ENCODE peak calls at places on chromosomes 2 and 18, in six cellular contexts. M is IMR-90, L is H9, I is trophoblast cell, H is H1, X is mesenchymal stem cell. K is an unnamed sample.

GRCh38 chr2:88016948-88017779 is 817 bp upstream of the RNU2-63P start:
- DNase-seq in M (no peak), L (no peak), I (peak; percentile 38), H (no peak), X (no peak), K (peak; percentile 65)

GRCh38 chr2:16149349-16150243 is 209.2 kb downstream of the MYCN start:
- DNase-seq in M (no peak), L (no peak), I (no peak), H (peak; percentile 31), X (no peak), K (no peak)

GRCh38 chr2:64905338-64906024 is 83.7 kb upstream of the SLC1A4 start:
- DNase-seq in M (no peak), L (no peak), I (no peak), H (no peak), X (no peak), K (no peak)

GRCh38 chr2:240637116-240637900 is 12.0 kb downstream of the GPR35 start:
- DNase-seq in M (no peak), L (peak; percentile 10), I (no peak), H (no peak), X (no peak), K (no peak)

GRCh38 chr2:149740490-149740889 is 152.9 kb upstream of the MMADHC start:
- DNase-seq in M (no peak), L (no peak), I (no peak), H (no peak), X (no peak), K (no peak)

GRCh38 chr2:28801726-28802125 is 8.9 kb upstream of the SPDYA start:
- DNase-seq in M (peak; percentile 64), L (no peak), I (peak; percentile 11), H (no peak), X (peak; percentile 40), K (no peak)

GRCh38 chr2:164430166-164430783 is 191.0 kb downstream of the GRB14 start:
- DNase-seq in M (peak; percentile 38), L (peak; percentile 34), I (peak; percentile 7), H (no peak), X (peak; percentile 48), K (peak; percentile 43)

GRCh38 chr2:120441744-120442471 is 96.0 kb downstream of the INHBB start:
- DNase-seq in M (peak; percentile 13), L (peak; percentile 64), I (no peak), H (peak; percentile 70), X (no peak), K (peak; percentile 38)

GRCh38 chr2:200089040-200089755 is 133.8 kb downstream of the MAIP1 start:
- DNase-seq in M (peak; percentile 40), L (no peak), I (no peak), H (no peak), X (peak; percentile 16), K (no peak)

GRCh38 chr2:111629983-111630382 is 254.0 kb downstream of the ANAPC1 start:
- DNase-seq in M (no peak), L (no peak), I (no peak), H (no peak), X (no peak), K (no peak)

GRCh38 chr2:88067189-88067588 is 436 bp upstream of the SMYD1 start:
- DNase-seq in M (no peak), L (no peak), I (no peak), H (no peak), X (no peak), K (no peak)

GRCh38 chr2:170301606-170302005 is 123.7 kb downstream of the MYO3B start:
- DNase-seq in M (no peak), L (no peak), I (no peak), H (no peak), X (no peak), K (no peak)

GRCh38 chr2:144357623-144358400 is 162.1 kb downstream of the ZEB2 start:
- DNase-seq in M (peak; percentile 99), L (no peak), I (peak; percentile 85), H (no peak), X (peak; percentile 99), K (no peak)

GRCh38 chr2:45288532-45288931 is 279.3 kb upstream of the SIX2 start:
- DNase-seq in M (peak; percentile 42), L (no peak), I (no peak), H (no peak), X (no peak), K (no peak)

GRCh38 chr2:16717477-16717876 is 51.8 kb upstream of the CYRIA start:
- DNase-seq in M (no peak), L (no peak), I (no peak), H (no peak), X (no peak), K (no peak)

GRCh38 chr2:171289336-171289735 is 128.6 kb upstream of the TLK1 start:
- DNase-seq in M (no peak), L (no peak), I (no peak), H (no peak), X (no peak), K (no peak)

GRCh38 chr2:88658318-88658717 is 31.1 kb upstream of the EIF2AK3 start:
- DNase-seq in M (peak; percentile 79), L (no peak), I (no peak), H (no peak), X (peak; percentile 12), K (no peak)

GRCh38 chr18:22667616-22668422 is 250.1 kb upstream of the CTAGE1 start:
- DNase-seq in M (peak; percentile 99), L (no peak), I (no peak), H (no peak), X (peak; percentile 85), K (no peak)

GRCh38 chr2:898319-898718 is 52.3 kb upstream of the SNTG2 start:
- DNase-seq in M (no peak), L (peak; percentile 75), I (no peak), H (peak; percentile 72), X (no peak), K (no peak)

GRCh38 chr2:175003875-175004729 is 1.1 kb downstream of the CHN1 start:
- DNase-seq in M (no peak), L (peak; percentile 62), I (no peak), H (peak; percentile 67), X (peak; percentile 33), K (no peak)

GRCh38 chr2:217904614-217904965 is 98.2 kb downstream of the TNS1 start:
- DNase-seq in M (no peak), L (no peak), I (no peak), H (no peak), X (no peak), K (no peak)

GRCh38 chr2:230589497-230590015 is 123.1 kb upstream of the CAB39 start:
- DNase-seq in M (no peak), L (no peak), I (no peak), H (no peak), X (no peak), K (no peak)

GRCh38 chr18:73975266-73975665 is 172.4 kb downstream of the FBXO15 start:
- DNase-seq in M (peak; percentile 31), L (no peak), I (no peak), H (no peak), X (peak; percentile 50), K (no peak)

GRCh38 chr2:76749858-76750257 is 772.3 kb downstream of the LRRTM4 start:
- DNase-seq in M (no peak), L (no peak), I (no peak), H (no peak), X (no peak), K (no peak)

DNA sequence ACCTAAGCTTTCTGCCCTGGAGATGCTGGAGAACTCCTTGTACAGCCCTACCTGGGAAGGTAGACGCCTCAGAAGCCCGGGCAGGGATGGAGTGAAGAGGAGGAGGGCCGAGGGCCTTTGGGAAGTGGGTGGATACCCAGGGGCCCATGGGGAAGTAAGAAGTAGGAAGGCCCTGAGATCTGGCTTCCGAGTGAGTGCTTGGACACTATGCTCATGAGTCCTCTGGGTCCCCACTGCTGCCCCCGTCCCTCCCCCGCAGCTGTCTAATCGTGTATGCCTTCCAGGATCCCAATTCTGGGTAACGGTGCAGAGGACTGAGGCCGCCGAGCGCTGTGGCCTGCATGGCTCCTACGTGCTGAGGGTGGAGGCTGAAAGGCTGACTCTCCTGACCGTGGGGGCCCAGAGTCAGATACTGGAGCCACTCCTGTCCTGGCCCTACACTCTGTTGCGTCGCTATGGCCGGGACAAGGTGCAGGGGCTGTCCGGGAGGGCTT is 1.1 kb downstream of the DOK1 start:
- DNase-seq in M (no peak), L (no peak), I (no peak), H (no peak), X (no peak), K (no peak)
- H3K27ac ChIP-seq in M (peak overlapping the region; percentile 78), L (no peak overlapping the region), I (no peak overlapping the region), H (no peak overlapping the region), X (no peak overlapping the region), K (no peak overlapping the region)

DNA sequence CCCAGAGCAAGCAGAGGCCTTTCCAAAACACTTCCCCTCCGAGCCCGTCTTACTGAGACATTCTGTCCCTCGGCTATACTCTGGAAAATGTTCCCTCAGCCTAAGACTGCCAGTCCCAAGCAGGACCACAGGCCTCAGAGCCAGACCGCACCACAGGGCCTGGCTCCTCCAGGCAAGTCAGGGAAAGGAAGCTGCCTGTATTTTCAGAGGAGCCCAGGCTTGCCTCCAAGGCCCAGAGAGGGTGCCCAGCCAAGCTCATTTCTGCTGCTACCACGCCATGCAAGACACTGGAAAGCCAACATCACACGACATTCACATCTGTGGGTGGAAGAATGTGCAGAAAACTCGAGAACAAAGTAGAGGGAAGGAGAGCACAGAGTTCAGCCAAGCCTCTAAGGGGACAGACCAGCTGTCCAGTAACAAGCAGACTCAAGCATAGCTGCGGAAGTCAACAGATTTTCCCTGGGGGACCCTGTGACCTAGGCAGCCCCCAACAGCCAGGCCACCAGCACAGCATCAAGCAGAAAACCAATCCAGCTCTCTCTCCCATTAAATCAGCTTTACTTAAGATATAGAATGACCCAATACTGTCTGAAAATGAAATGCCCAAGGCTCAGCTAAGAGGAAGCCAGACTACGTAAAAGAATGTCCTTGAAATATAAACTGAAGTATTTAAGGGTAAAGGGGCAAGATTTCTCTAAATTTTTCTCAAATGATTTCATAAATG is 123.9 kb downstream of the ZFP36L2 start:
- DNase-seq in M (peak; percentile 77), L (no peak), I (no peak), H (no peak), X (no peak), K (no peak)
- H4K91ac ChIP-seq in M (peak overlapping the region; percentile 92), L (no peak overlapping the region), I (no peak overlapping the region), H (peak overlapping the region; percentile 83), X (peak overlapping the region; percentile 20), K (peak overlapping the region; percentile 48)

DNA sequence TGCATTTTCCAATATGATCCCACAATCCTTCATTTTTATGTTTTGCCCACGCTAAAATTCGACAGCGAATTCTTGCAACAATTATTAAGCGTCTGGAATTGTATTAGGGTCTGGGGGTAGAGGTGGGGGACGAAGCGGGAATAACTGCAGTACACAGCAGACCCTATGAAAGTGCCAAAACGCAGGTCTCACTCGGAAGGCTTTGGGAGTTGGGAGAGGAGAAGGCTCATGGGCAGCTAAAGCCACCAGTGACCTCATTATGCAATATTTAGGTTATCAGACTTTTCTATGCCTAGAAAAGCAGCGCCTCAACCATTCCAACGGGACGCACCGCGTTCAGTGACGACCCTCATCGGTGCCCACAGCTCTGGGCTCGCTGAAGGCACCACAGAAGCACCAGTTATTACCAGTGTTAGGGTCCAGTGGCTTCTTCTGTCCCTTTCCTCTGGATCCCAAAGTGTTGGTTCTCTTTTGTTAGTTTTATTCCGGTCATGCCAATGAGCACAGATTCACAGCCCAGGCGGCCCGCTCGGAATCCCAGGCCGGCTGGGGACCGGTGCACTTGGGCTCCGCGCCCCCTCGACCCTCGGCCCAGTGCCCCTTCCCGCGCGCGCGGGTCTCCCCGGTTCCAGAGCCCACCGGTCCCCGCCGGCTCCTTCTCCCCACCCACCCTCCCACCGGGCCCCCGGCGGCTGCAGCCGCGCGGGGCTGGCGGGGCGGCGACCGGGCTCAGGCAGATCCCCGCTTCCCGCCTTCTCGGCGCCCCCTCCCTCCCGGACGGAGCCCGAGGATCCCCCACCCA is 738 bp upstream of the MAPK4 start:
- DNase-seq in M (no peak), L (no peak), I (no peak), H (peak; percentile 54), X (no peak), K (peak; percentile 18)
- H3K27ac ChIP-seq in M (no peak overlapping the region), L (no peak overlapping the region), I (no peak overlapping the region), H (no peak overlapping the region), X (no peak overlapping the region), K (no peak overlapping the region)

GRCh38 chr2:133497261-133497893 is 70.9 kb downstream of the NCKAP5 start:
- DNase-seq in M (peak; percentile 20), L (peak; percentile 35), I (no peak), H (peak; percentile 43), X (no peak), K (peak; percentile 74)
- H4K91ac ChIP-seq in M (peak overlapping the region; percentile 75), L (no peak overlapping the region), I (no peak overlapping the region), H (no peak overlapping the region), X (no peak overlapping the region), K (no peak overlapping the region)